ENCODE peak calls at places on chromosomes 5 and 9, in six cellular contexts. O is H9, Z is non-pigmented ciliary epithelial cell, T is NCI-H1092 treated with DMSO at 0.1 percent for 48 hours, V is SJCRH30, X is GM12892. B is an unnamed sample.

GRCh38 chr5:58025825-58026224 is 434.1 kb downstream of the PLK2 start:
- DNase-seq in V (no peak), Z (no peak), T (no peak), O (no peak), X (no peak), B (no peak)

GRCh38 chr5:133763744-133764143 is 151.4 kb upstream of the FSTL4 start:
- DNase-seq in X (no peak), T (peak; percentile 43), O (peak; percentile 19), Z (no peak), V (no peak), B (no peak)

GRCh38 chr5:172093559-172093958 is 87.1 kb upstream of the FBXW11 start:
- DNase-seq in O (peak; percentile 22), Z (no peak), X (no peak), T (no peak), V (no peak), B (no peak)

GRCh38 chr9:79471577-79472543 is 99.9 kb upstream of the TLE4 start:
- DNase-seq in T (peak; percentile 14), Z (no peak), V (peak; percentile 48), O (no peak), X (no peak), B (no peak)

GRCh38 chr9:37413311-37413710 is 9.2 kb upstream of the GRHPR start:
- DNase-seq in O (no peak), Z (no peak), T (no peak), V (peak; percentile 51), X (no peak), B (no peak)

GRCh38 chr5:41835625-41836024 is 34.6 kb downstream of the OXCT1 start:
- DNase-seq in X (no peak), T (no peak), O (peak; percentile 34), V (peak; percentile 74), Z (peak; percentile 30), B (peak; percentile 25)

GRCh38 chr5:78984020-78984610 is 995 bp downstream of the ARSB start:
- DNase-seq in Z (no peak), V (no peak), T (no peak), X (no peak), O (peak; percentile 35), B (peak; percentile 23)

GRCh38 chr5:133818031-133818431 is 150.4 kb downstream of the C5orf15 start:
- DNase-seq in T (no peak), Z (no peak), V (no peak), O (no peak), X (no peak), B (no peak)

GRCh38 chr9:22079873-22080341 is 70.8 kb upstream of the CDKN2B start:
- DNase-seq in X (no peak), V (no peak), T (no peak), Z (peak; percentile 56), O (no peak), B (no peak)

GRCh38 chr5:173895766-173896165 is 7.6 kb downstream of the CPEB4 start:
- DNase-seq in V (no peak), T (no peak), O (no peak), X (no peak), Z (no peak), B (no peak)